ENCODE peak calls at places on chromosomes 6 and 20, in four cellular contexts. W is cardiac fibroblast, R is tibial nerve, I is brain microvascular endothelial cell. M is an unnamed sample.

GRCh38 chr6:88880021-88880420 is 83.4 kb downstream of the RNGTT start:
- DNase-seq in W (no peak), R (no peak), I (no peak), M (no peak)

GRCh38 chr6:37366910-37367309 is 13.1 kb downstream of the RNF8 start:
- DNase-seq in W (no peak), R (no peak), I (no peak), M (no peak)

GRCh38 chr6:10320291-10320690 is 94.6 kb downstream of the TFAP2A start:
- DNase-seq in W (no peak), R (no peak), I (no peak), M (no peak)

GRCh38 chr6:167475947-167476346 is 151.1 kb downstream of the TTLL2 start:
- DNase-seq in W (no peak), R (no peak), I (no peak), M (no peak)

GRCh38 chr20:61482425-61482887 is 230.4 kb downstream of the CDH4 start:
- DNase-seq in W (no peak), R (no peak), I (no peak), M (no peak)

GRCh38 chr6:67361264-67361663 is 1273.8 kb upstream of the ADGRB3 start:
- DNase-seq in W (no peak), R (no peak), I (no peak), M (no peak)

GRCh38 chr6:43359831-43360230 is 9.6 kb downstream of the ZNF318 start:
- DNase-seq in W (no peak), R (no peak), I (no peak), M (no peak)

GRCh38 chr20:22577515-22578220 is 6.7 kb downstream of the FOXA2 start:
- DNase-seq in W (no peak), R (no peak), I (no peak), M (no peak)

GRCh38 chr6:140003217-140003616 is 628.8 kb upstream of the CITED2 start:
- DNase-seq in W (no peak), R (no peak), I (no peak), M (no peak)

GRCh38 chr20:31698803-31699718 is 23.6 kb downstream of the BCL2L1 start:
- DNase-seq in W (peak; percentile 92), R (no peak), I (peak; percentile 90), M (peak; percentile 94)

GRCh38 chr6:2999621-3000455 is at the start of gene NQO2:
- DNase-seq in W (peak; percentile 89), R (peak; percentile 90), I (peak; percentile 75), M (peak; percentile 83)

GRCh38 chr6:168186438-168186837 is 107.4 kb upstream of the FRMD1 start:
- DNase-seq in W (no peak), R (no peak), I (no peak), M (no peak)

GRCh38 chr20:46129955-46130481 is 11.9 kb downstream of the CD40 start:
- DNase-seq in W (no peak), R (no peak), I (no peak), M (no peak)

GRCh38 chr20:56540415-56540814 is 7.4 kb downstream of the FAM209B start:
- DNase-seq in W (no peak), R (no peak), I (peak; percentile 19), M (no peak)

GRCh38 chr6:33319939-33320314 is 2.4 kb upstream of the ZBTB22 start:
- DNase-seq in W (no peak), R (no peak), I (no peak), M (peak; percentile 4)
- H3K4me3 ChIP-seq in W (peak overlapping the region; percentile 11), R (no peak overlapping the region), I (peak overlapping the region; percentile 20), M (no peak overlapping the region)

GRCh38 chr6:16228709-16229665 is 9.4 kb upstream of the GMPR start:
- DNase-seq in W (peak; percentile 32), R (no peak), I (no peak), M (no peak)
- TF ChIP-seq CTCF in W (no peak), R (no peak), I (no peak), M (peak; percentile 9)

DNA sequence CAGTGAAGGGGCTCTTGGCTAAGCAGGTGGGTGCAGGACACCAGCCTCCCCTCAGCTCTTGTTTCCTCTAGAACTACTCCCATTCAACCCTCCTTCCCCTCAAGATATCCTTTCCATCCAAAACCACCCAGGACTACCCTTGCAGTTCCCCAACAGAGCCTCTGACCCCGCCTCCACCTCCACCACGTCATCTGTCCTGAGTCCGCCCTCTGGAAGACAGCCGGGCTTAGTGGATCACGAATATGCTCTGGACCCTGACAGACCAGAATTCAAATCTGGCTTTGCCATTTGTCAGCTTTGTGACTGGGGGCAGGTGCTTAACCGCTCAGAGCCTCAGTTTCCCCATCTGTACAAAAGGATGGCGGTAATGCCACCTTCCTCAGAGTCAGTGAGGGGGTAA is 31.4 kb downstream of the TFEB start:
- DNase-seq in W (no peak), R (no peak), I (no peak), M (no peak)
- H3K4me3 ChIP-seq in W (no peak overlapping the region), R (no peak overlapping the region), I (no peak overlapping the region), M (no peak overlapping the region)

GRCh38 chr6:108518714-108519576 is 41.8 kb upstream of the FOXO3 start:
- DNase-seq in W (peak; percentile 39), R (no peak), I (peak; percentile 35), M (peak; percentile 10)
- TF ChIP-seq CTCF in W (peak; percentile 50), R (no peak), I (peak; percentile 77), M (peak; percentile 58)

DNA sequence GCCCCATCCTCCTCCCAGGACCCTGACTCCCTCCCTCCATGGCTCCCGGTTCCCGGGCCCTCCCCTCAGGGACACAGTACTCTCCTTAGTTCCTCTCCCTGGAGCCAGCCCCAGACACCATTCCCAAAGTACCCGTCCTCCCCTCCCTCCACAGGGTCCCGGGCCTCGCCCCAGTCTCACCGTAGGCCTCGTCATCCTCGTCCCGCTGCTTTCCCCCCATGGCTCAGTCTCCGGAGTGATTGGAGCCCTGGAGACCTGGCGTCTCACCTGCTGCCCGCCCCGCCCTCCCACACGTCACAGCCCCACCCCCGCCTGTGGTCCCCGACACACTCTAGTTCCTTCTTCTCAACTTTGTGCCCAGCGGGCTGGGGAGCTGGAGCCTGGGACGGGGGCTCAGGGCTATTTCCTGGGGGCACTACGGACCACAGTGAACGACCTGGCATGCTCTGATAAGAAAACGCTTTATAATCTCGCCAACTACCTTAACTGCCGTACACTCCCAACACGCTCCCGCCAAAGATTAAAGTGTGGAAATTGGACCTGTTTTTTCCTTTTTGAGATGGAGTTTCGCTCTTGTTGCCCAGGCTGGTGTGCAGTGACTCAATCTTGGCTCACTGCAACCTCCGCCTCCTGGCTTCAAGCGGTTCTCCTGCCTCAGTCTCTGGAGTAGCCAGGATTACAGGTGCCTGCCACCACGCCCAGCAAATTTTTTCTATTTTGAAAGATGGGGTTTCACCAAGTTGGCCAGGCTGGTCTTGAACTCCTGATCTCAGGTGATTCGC is at the start of gene SLC44A4:
- DNase-seq in W (no peak), R (no peak), I (no peak), M (no peak)
- H3K4me3 ChIP-seq in W (no peak within 1 kb of the TSS), R (no peak within 1 kb of the TSS), I (no peak within 1 kb of the TSS), M (no peak within 1 kb of the TSS)